ENCODE peak calls at places on chromosomes 1 and 21, in eight cellular contexts. U is naive thymus-derived CD4-positive, alpha-beta T cell; V is AG08395; R is NCI-H1436; A is tibial nerve; C is endothelial cell; E is nucleus accumbens; L is NCI-H146. F is an unnamed sample.

GRCh38 chr1:152855661-152856060 is 4.1 kb upstream of the LCE7A start:
- DNase-seq in R (no peak), L (no peak), V (no peak), C (no peak), A (no peak), U (no peak), E (no peak), F (no peak)

GRCh38 chr1:160494620-160495019 is 28.4 kb downstream of the SLAMF6 start:
- DNase-seq in L (no peak), E (no peak), R (no peak), A (no peak), U (no peak), V (no peak), C (no peak), F (peak; percentile 16)

GRCh38 chr1:202462342-202463076 is 114.0 kb downstream of the PPP1R12B start:
- DNase-seq in V (no peak), C (no peak), A (no peak), L (no peak), R (no peak), E (no peak), U (no peak), F (no peak)

GRCh38 chr1:54163051-54163450 is 10.3 kb upstream of the CDCP2 start:
- DNase-seq in U (no peak), L (peak; percentile 46), C (no peak), R (no peak), E (no peak), V (no peak), A (no peak), F (peak; percentile 14)

GRCh38 chr1:178587975-178588374 is 75.1 kb downstream of the TEX35 start:
- DNase-seq in E (no peak), R (no peak), V (no peak), L (no peak), A (no peak), U (no peak), C (no peak), F (no peak)

GRCh38 chr1:56397409-56397808 is 182.0 kb downstream of the PLPP3 start:
- DNase-seq in U (no peak), R (no peak), C (no peak), E (no peak), L (no peak), A (no peak), V (peak; percentile 44), F (no peak)

GRCh38 chr21:33127154-33127893 is 57.4 kb downstream of the OLIG1 start:
- DNase-seq in C (peak; percentile 88), V (peak; percentile 81), U (peak; percentile 43), R (peak; percentile 24), A (peak; percentile 84), L (no peak), E (peak; percentile 70), F (peak; percentile 66)

GRCh38 chr1:24859063-24860010 is 70.7 kb downstream of the RUNX3 start:
- DNase-seq in U (no peak), V (no peak), E (no peak), R (no peak), C (no peak), A (no peak), L (no peak), F (no peak)

GRCh38 chr21:32802954-32803353 is 31.4 kb upstream of the PAXBP1 start:
- DNase-seq in E (no peak), R (no peak), C (no peak), L (no peak), V (no peak), U (no peak), A (no peak), F (no peak)

GRCh38 chr21:45539796-45540600 is 2.2 kb downstream of the SLC19A1 start:
- DNase-seq in R (no peak), V (no peak), A (no peak), L (no peak), U (peak; percentile 4), C (peak; percentile 2), E (no peak), F (no peak)

GRCh38 chr1:171802207-171802606 is 20.7 kb downstream of the METTL13 start:
- DNase-seq in E (no peak), L (no peak), A (no peak), C (no peak), V (no peak), U (no peak), R (no peak), F (no peak)

GRCh38 chr1:3498986-3499385 is 44.5 kb downstream of the ARHGEF16 start:
- DNase-seq in E (no peak), R (no peak), C (no peak), U (no peak), V (no peak), L (no peak), A (no peak), F (no peak)

GRCh38 chr1:64162151-64162550 is 41.3 kb upstream of the UBE2U start:
- DNase-seq in U (no peak), E (no peak), V (no peak), L (no peak), A (no peak), C (no peak), R (no peak), F (peak; percentile 22)

GRCh38 chr1:68384321-68384813 is 65.4 kb downstream of the RPE65 start:
- DNase-seq in E (no peak), U (no peak), C (no peak), L (no peak), R (no peak), V (peak; percentile 96), A (no peak), F (peak; percentile 96)

GRCh38 chr1:159922499-159923202 is 2.7 kb downstream of the TAGLN2 start:
- DNase-seq in U (peak; percentile 37), E (no peak), V (no peak), R (no peak), C (peak; percentile 25), A (no peak), L (peak; percentile 13), F (no peak)

GRCh38 chr1:13781907-13782633 is 82.1 kb downstream of the PRDM2 start:
- DNase-seq in R (no peak), A (peak; percentile 21), E (no peak), V (peak; percentile 64), L (no peak), U (no peak), C (no peak), F (no peak)

GRCh38 chr1:66648896-66649597 is 103.2 kb upstream of the DYNLT5 start:
- DNase-seq in A (no peak), R (no peak), U (no peak), E (no peak), L (no peak), V (no peak), C (no peak), F (no peak)

GRCh38 chr21:43919871-43920801 is 55.1 kb downstream of the AGPAT3 start:
- DNase-seq in L (peak; percentile 3), V (no peak), E (no peak), R (peak; percentile 5), C (no peak), A (no peak), U (no peak), F (no peak)

GRCh38 chr21:17711896-17712295 is 99.2 kb upstream of the BTG3 start:
- DNase-seq in C (no peak), U (no peak), R (no peak), E (no peak), V (no peak), L (no peak), A (no peak), F (no peak)

GRCh38 chr1:44405804-44406743 is 1.0 kb downstream of the RNF220 start:
- DNase-seq in C (peak; percentile 35), L (peak; percentile 67), R (no peak), V (no peak), E (no peak), U (no peak), A (no peak), F (peak; percentile 54)

GRCh38 chr1:30280572-30280971 is 442.8 kb downstream of the MATN1 start:
- DNase-seq in C (no peak), A (no peak), E (no peak), L (no peak), V (no peak), R (no peak), U (no peak), F (no peak)

GRCh38 chr1:22930235-22930912 is 42.3 kb downstream of the LACTBL1 start:
- DNase-seq in E (peak; percentile 23), C (peak; percentile 86), A (peak; percentile 12), V (peak; percentile 90), L (no peak), R (peak; percentile 53), U (no peak), F (peak; percentile 74)

GRCh38 chr1:8495928-8496401 is 178.1 kb downstream of the SLC45A1 start:
- DNase-seq in L (no peak), V (no peak), E (no peak), R (no peak), A (no peak), C (no peak), U (no peak), F (no peak)

F was measured in A673.